ENCODE peak calls at places on chromosomes 1 and 21, in nine cellular contexts. L, H, W, Q, D, N, M, R and X are unnamed samples.

GRCh38 chr1:58782308-58783089 is 1.3 kb downstream of the JUN start:
- DNase-seq in Q (no peak), L (no peak), H (peak; percentile 94), D (peak; percentile 86), W (peak; percentile 48), N (no peak), R (peak; percentile 92), M (peak; percentile 33), X (peak; percentile 86)

GRCh38 chr1:151399890-151400235 is 490 bp downstream of the PSMB4 start:
- DNase-seq in Q (no peak), H (no peak), W (no peak), M (no peak), L (no peak), R (no peak), D (no peak), N (peak; percentile 15), X (no peak)

GRCh38 chr1:150553392-150554085 is 4.3 kb downstream of the ADAMTSL4 start:
- DNase-seq in N (no peak), Q (no peak), H (no peak), M (no peak), W (no peak), L (no peak), D (no peak), R (no peak), X (peak; percentile 76)

GRCh38 chr1:192545781-192546521 is 29.6 kb upstream of the RGS1 start:
- DNase-seq in W (no peak), Q (no peak), D (no peak), R (no peak), H (no peak), N (no peak), M (no peak), L (no peak), X (no peak)

GRCh38 chr1:65825736-65826135 is 33.0 kb downstream of the PDE4B start:
- DNase-seq in L (no peak), Q (no peak), D (no peak), R (no peak), M (no peak), N (no peak), H (no peak), W (no peak), X (no peak)

GRCh38 chr1:116764906-116765862 is 11.0 kb downstream of the CD2 start:
- DNase-seq in H (peak; percentile 42), W (no peak), L (no peak), R (peak; percentile 46), D (no peak), N (no peak), M (no peak), Q (no peak), X (no peak)

GRCh38 chr1:65254320-65255087 is 54.8 kb upstream of the DNAJC6 start:
- DNase-seq in L (no peak), H (peak; percentile 97), W (peak; percentile 69), N (peak; percentile 36), Q (no peak), M (peak; percentile 74), R (peak; percentile 98), D (peak; percentile 93), X (peak; percentile 94)

GRCh38 chr1:71770121-71770520 is 512.2 kb downstream of the NEGR1 start:
- DNase-seq in H (no peak), D (no peak), N (peak; percentile 6), W (no peak), Q (no peak), M (no peak), L (no peak), R (no peak), X (no peak)

GRCh38 chr1:42776499-42776898 is 8.3 kb upstream of the TMEM269 start:
- DNase-seq in D (no peak), R (no peak), M (no peak), N (no peak), H (no peak), W (no peak), Q (no peak), L (no peak), X (no peak)

GRCh38 chr1:22388666-22389455 is 62.8 kb upstream of the ZBTB40 start:
- DNase-seq in D (no peak), M (no peak), H (no peak), Q (no peak), N (peak; percentile 46), W (no peak), L (no peak), R (no peak), X (no peak)

GRCh38 chr1:17128361-17128760 is 9.1 kb upstream of the PADI2 start:
- DNase-seq in W (no peak), N (peak; percentile 88), L (peak; percentile 77), R (no peak), D (no peak), H (no peak), Q (no peak), M (no peak), X (no peak)

GRCh38 chr21:35528109-35529042 is 479.3 kb upstream of the RUNX1 start:
- DNase-seq in L (no peak), H (peak; percentile 80), N (peak; percentile 17), Q (no peak), D (peak; percentile 62), R (peak; percentile 77), M (no peak), W (no peak), X (no peak)

GRCh38 chr1:31691951-31692350 is 11.9 kb downstream of the COL16A1 start:
- DNase-seq in L (no peak), R (no peak), D (no peak), W (no peak), M (no peak), H (no peak), Q (no peak), N (no peak), X (no peak)

GRCh38 chr1:44485229-44485932 is 80.3 kb downstream of the RNF220 start:
- DNase-seq in N (peak; percentile 83), D (no peak), M (no peak), H (no peak), Q (no peak), W (no peak), R (no peak), L (peak; percentile 19), X (no peak)

GRCh38 chr1:151811181-151811580 is 6.0 kb upstream of the LINGO4 start:
- DNase-seq in N (no peak), M (no peak), R (no peak), W (no peak), L (no peak), Q (no peak), H (no peak), D (peak; percentile 25), X (no peak)

GRCh38 chr1:234997201-234998173 is 131.2 kb downstream of the TOMM20 start:
- DNase-seq in Q (peak; percentile 94), D (peak; percentile 93), L (peak; percentile 93), W (no peak), M (no peak), H (peak; percentile 94), N (peak; percentile 99), R (peak; percentile 93), X (peak; percentile 100)

GRCh38 chr1:1228596-1229321 is 3.0 kb downstream of the SDF4 start:
- DNase-seq in L (no peak), R (no peak), N (no peak), M (no peak), Q (no peak), D (no peak), W (no peak), H (peak; percentile 69), X (no peak)

GRCh38 chr1:6574025-6574620 is 5.7 kb upstream of the ZBTB48 start:
- DNase-seq in H (no peak), L (no peak), R (no peak), N (no peak), D (no peak), Q (no peak), M (no peak), W (no peak), X (no peak)

GRCh38 chr21:21291883-21292569 is 293.8 kb downstream of the NCAM2 start:
- DNase-seq in H (no peak), N (no peak), Q (no peak), L (no peak), D (no peak), W (no peak), R (no peak), M (no peak), X (no peak)

GRCh38 chr21:21297211-21297610 is 299.0 kb downstream of the NCAM2 start:
- DNase-seq in Q (peak; percentile 85), N (no peak), H (no peak), W (no peak), R (no peak), L (no peak), D (no peak), M (no peak), X (no peak)

GRCh38 chr21:21301013-21301412 is 302.8 kb downstream of the NCAM2 start:
- DNase-seq in Q (no peak), L (no peak), D (no peak), R (no peak), W (no peak), H (no peak), N (no peak), M (no peak), X (no peak)

GRCh38 chr21:21290751-21291150 is 292.5 kb downstream of the NCAM2 start:
- DNase-seq in D (no peak), W (no peak), R (no peak), M (no peak), Q (no peak), H (no peak), L (no peak), N (no peak), X (no peak)

DNA sequence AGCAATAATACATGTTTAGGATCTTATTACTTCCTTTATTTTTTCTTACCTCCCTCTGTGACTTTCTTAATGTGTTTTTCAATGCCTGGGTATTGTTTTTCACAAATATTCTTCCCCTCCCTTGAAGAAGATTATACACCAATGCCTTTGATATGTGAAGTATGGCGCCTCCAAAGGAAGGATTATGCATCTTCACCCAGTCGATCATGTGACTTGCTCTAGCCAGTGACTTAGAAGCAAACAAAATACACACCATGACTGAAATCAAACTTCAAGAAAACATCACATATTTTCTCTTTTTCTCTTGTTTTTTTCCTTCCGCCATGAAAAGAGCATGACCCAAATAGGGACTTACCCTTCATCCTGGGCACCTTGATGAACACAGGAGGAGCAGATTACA is 297.1 kb downstream of the NCAM2 start:
- DNase-seq in R (no peak), N (no peak), M (no peak), Q (no peak), D (no peak), W (no peak), H (no peak), L (no peak), X (no peak)
- TF ChIP-seq CTCF in R (no peak), N (no peak), M (no peak), Q (no peak), D (no peak), W (no peak), H (no peak), L (no peak), X (no peak)

GRCh38 chr1:177432897-177433296 is 262.1 kb downstream of the BRINP2 start:
- DNase-seq in N (no peak), D (no peak), W (no peak), L (no peak), H (no peak), Q (no peak), R (no peak), M (no peak), X (no peak)
- TF ChIP-seq CTCF in N (peak; percentile 43), D (no peak), W (peak; percentile 56), L (no peak), H (no peak), Q (peak; percentile 24), R (no peak), M (peak; percentile 33), X (no peak)

GRCh38 chr1:180920702-180921101 is 8.0 kb downstream of the KIAA1614 start:
- DNase-seq in N (no peak), R (no peak), H (no peak), M (no peak), W (no peak), Q (no peak), D (no peak), L (no peak), X (no peak)
- TF ChIP-seq CTCF in N (peak; percentile 49), R (no peak), H (no peak), M (peak; percentile 24), W (peak; percentile 42), Q (peak; percentile 30), D (peak; percentile 32), L (peak; percentile 23), X (peak; percentile 26)

GRCh38 chr21:44444286-44444931 is 10.9 kb upstream of the LRRC3 start:
- DNase-seq in N (no peak), L (no peak), R (peak; percentile 75), Q (no peak), M (no peak), W (peak; percentile 25), H (peak; percentile 59), D (peak; percentile 46), X (no peak)
- TF ChIP-seq CTCF in N (peak; percentile 27), L (peak; percentile 20), R (no peak), Q (no peak), M (peak; percentile 35), W (peak; percentile 37), H (no peak), D (peak; percentile 10), X (no peak)